ENCODE peak calls at places on chromosomes 6 and 20, in five cellular contexts. R, V, U, L and B are unnamed samples.

GRCh38 chr20:49119972-49120371 is 68.2 kb downstream of the STAU1 start:
- DNase-seq in R (no peak), V (no peak), U (no peak), L (no peak), B (no peak)

GRCh38 chr6:27129095-27129815 is 118.2 kb upstream of the PRSS16 start:
- DNase-seq in R (no peak), V (no peak), U (no peak), L (no peak), B (no peak)

GRCh38 chr6:53469163-53469562 is 75.7 kb downstream of the GCLC start:
- DNase-seq in R (no peak), V (no peak), U (no peak), L (no peak), B (no peak)

GRCh38 chr6:131950767-131951575 is at the start of gene CCN2:
- DNase-seq in R (no peak), V (peak; percentile 94), U (peak; percentile 84), L (peak; percentile 48), B (peak; percentile 76)

GRCh38 chr6:143561105-143561704 is 49.7 kb upstream of the FUCA2 start:
- DNase-seq in R (no peak), V (no peak), U (no peak), L (no peak), B (no peak)

GRCh38 chr20:46491354-46491753 is 22.0 kb downstream of the ZNF334 start:
- DNase-seq in R (no peak), V (no peak), U (no peak), L (no peak), B (no peak)

GRCh38 chr6:112221561-112221960 is 32.8 kb downstream of the LAMA4 start:
- DNase-seq in R (no peak), V (no peak), U (no peak), L (no peak), B (no peak)

GRCh38 chr6:13763740-13764381 is 50.5 kb downstream of the MCUR1 start:
- DNase-seq in R (no peak), V (no peak), U (no peak), L (no peak), B (no peak)

GRCh38 chr6:21593412-21593926 is at the start of gene SOX4:
- DNase-seq in R (peak; percentile 51), V (peak; percentile 94), U (peak; percentile 95), L (peak; percentile 93), B (peak; percentile 95)
- TF ChIP-seq POLR2A in R (peak; percentile 83), V (peak; percentile 98), U (peak; percentile 94), L (peak; percentile 99), B (peak; percentile 71)

DNA sequence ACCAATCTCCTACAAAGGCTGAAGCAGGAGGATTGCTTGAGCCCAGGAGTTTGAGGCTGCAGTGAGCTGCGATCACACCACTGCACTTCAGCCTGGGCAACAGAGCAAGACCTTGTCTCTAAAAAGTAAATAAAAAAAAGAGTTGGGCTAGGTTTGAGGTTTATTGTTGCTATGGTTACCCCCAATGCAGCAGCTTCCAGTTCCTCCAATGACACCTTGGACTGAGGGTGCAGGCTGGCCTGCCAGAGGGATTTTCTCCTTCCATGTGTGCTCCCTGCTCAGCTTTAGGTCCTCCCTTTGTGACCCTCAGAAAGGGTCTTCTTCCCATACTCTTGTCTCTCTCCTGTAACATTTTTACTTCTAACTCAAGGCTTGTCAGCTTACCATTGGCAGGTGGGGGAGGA is 10.6 kb upstream of the TBC1D20 start:
- DNase-seq in R (no peak), V (no peak), U (no peak), L (no peak), B (no peak)
- TF ChIP-seq POLR2A in R (no peak), V (no peak), U (no peak), L (no peak), B (no peak)

DNA sequence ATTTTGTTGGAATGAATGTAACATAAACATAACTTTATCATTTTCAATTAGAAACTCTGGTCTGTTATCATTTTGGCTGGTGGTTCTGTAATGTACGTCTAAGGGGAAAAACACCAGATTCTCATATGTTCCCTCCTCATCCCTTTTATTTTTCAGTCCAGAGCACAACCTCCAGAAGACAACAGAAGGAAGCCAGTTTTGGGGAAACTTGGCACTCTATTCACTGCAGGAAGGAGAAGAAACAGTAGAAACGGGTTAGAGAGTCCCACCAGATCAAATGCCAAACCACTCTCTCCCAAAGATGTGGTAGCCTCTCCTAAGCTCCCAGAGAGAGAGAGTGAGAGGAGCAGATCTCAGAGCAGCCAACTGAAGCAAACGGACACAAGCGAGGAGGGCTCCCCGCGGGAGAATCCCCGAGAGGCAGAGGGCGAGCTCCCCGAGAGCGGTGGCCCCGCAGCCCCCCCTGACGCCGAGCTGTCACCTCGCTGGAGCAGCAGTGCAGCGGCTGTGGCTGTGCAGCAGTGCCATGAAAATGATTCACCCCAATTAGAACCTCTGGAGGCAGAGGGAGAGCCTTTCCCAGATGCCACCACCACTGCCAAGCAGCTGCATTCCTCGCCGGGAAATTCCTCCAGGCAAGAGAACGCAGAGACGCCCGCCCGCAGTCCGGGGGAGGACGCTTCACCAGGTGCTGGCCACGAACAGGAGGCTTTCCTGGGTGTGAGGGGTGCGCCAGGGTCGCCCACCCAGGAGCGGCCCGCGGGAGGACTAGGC is 117.8 kb downstream of the RTN4IP1 start:
- DNase-seq in R (no peak), V (no peak), U (peak; percentile 39), L (no peak), B (no peak)
- TF ChIP-seq POLR2A in R (no peak), V (no peak), U (no peak), L (no peak), B (no peak)

GRCh38 chr6:168883410-168884049 is 370.1 kb downstream of the THBS2 start:
- DNase-seq in R (no peak), V (no peak), U (no peak), L (no peak), B (no peak)

GRCh38 chr6:168885741-168886140 is 367.9 kb downstream of the THBS2 start:
- DNase-seq in R (no peak), V (no peak), U (no peak), L (no peak), B (no peak)

GRCh38 chr6:168884050-168884645 is 369.5 kb downstream of the THBS2 start:
- DNase-seq in R (no peak), V (no peak), U (no peak), L (no peak), B (no peak)

GRCh38 chr6:168885196-168885595 is 368.4 kb downstream of the THBS2 start:
- DNase-seq in R (no peak), V (no peak), U (no peak), L (no peak), B (no peak)

GRCh38 chr6:168884646-168885086 is 369.0 kb downstream of the THBS2 start:
- DNase-seq in R (no peak), V (peak; percentile 34), U (peak; percentile 76), L (peak; percentile 31), B (peak; percentile 70)
- TF ChIP-seq POLR2A in R (no peak), V (no peak), U (no peak), L (no peak), B (no peak)

GRCh38 chr6:96923871-96924493 is 546 bp upstream of the KLHL32 start:
- DNase-seq in R (no peak), V (no peak), U (no peak), L (no peak), B (no peak)
- TF ChIP-seq POLR2A in R (no peak), V (no peak), U (no peak), L (no peak), B (no peak)

DNA sequence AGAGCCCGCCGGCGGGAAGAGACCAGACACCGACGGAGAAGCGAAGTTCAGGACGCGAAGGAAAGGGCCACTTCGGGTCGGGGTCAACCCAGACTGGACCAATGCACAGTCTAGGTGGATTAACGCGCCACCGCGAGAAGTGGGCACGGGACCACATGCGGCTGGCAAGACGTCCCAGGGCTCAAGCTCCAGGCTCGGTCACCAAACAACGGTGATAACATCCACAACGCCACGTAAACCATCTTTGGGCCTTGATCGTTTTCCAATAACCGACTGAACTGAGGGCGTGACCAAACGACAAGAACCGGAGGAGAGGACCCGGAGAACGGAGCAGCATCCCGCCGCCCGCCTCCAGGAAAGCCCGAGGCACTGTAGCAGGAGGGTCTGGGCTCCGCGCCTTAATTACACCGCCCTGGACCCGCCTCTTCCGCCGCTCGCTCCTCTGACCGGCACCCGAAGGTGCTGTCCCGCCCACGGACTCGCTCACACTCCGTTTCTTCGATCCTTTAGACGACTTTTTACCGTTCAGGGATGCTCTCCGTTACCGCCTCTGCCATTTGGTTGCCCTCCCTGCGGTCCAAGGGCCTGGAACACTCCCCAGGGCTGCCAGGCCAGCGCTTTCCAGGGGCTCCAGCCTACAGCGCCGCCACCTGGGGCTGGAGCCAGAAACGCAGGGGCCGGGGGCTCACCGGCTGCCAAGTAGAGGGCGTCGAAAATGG is 44.1 kb downstream of the DPPA5 start:
- DNase-seq in R (no peak), V (peak; percentile 67), U (peak; percentile 59), L (peak; percentile 54), B (peak; percentile 18)
- TF ChIP-seq POLR2A in R (peak; percentile 39), V (peak; percentile 83), U (peak; percentile 11), L (peak; percentile 86), B (no peak)

GRCh38 chr20:17959257-17959627 is 9.4 kb downstream of the SNX5 start:
- DNase-seq in R (no peak), V (no peak), U (no peak), L (no peak), B (no peak)

GRCh38 chr20:17958326-17959256 is 10.0 kb downstream of the SNX5 start:
- DNase-seq in R (no peak), V (no peak), U (no peak), L (no peak), B (no peak)

GRCh38 chr20:17955302-17955701 is 13.3 kb downstream of the SNX5 start:
- DNase-seq in R (no peak), V (no peak), U (no peak), L (no peak), B (no peak)

GRCh38 chr20:17956099-17956685 is 12.4 kb downstream of the SNX5 start:
- DNase-seq in R (no peak), V (no peak), U (no peak), L (no peak), B (no peak)

DNA sequence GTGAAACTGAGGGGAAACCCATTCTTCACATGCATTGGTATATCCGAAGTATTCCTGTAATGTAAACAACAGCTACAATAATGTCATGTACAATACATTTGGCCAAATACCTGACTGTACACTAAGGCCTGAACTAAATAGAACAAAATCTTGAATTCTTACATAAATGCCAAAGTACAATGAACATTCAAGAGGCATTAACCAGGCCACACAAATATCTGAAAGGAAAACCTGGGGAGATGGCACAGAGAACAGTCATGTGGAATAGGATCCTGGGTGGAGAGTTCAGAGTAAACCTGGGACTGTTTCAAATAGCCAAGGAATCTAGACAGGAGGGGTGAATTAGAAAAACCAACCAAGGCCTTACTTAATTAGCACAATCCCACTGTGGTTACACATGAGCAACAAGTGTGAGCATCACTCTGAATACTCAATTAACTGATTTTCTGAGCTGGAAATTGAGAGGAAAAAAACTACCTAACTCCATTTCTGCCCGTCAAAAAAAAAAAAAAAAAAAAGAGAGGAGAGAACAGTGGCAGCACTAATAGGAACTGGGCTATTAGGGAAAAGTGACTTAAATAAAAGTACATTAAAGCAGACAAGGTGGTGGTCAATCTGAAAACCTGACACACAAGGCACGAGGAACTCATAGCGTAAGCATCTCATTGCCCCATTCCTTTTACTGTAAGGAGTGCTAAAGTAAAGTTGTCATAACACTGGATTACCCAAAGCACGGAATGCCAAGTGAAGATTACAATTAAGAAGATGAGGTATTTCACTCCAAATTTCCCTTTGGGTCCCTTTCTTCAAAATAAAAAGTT is 10.9 kb downstream of the SNX5 start:
- DNase-seq in R (no peak), V (no peak), U (no peak), L (no peak), B (no peak)
- TF ChIP-seq POLR2A in R (no peak), V (no peak), U (no peak), L (no peak), B (no peak)